ENCODE peak calls at places on chromosomes 4 and X, in five cellular contexts. D is lung, N is BJ, O is KBM-7, S is HT-29. V is an unnamed sample.

GRCh38 chrX:45803383-45803921 is 602.8 kb upstream of the DIPK2B start:
- DNase-seq in N (peak), O (peak), D (no peak), S (no peak), V (no peak)

GRCh38 chr4:25180524-25181131 is 20.4 kb upstream of the SEPSECS start:
- DNase-seq in S (peak), D (peak), O (peak), N (no peak), V (peak)

GRCh38 chrX:97806238-97806637 is 922.5 kb downstream of the RPA4 start:
- DNase-seq in O (no peak), N (no peak), S (no peak), D (no peak), V (no peak)

GRCh38 chr4:141127884-141128283 is 5.4 kb downstream of the RNF150 start:
- DNase-seq in N (no peak), S (no peak), D (no peak), O (no peak), V (no peak)

GRCh38 chr4:126627255-126627654 is 1005.5 kb upstream of the INTU start:
- DNase-seq in D (no peak), O (no peak), N (no peak), S (peak), V (no peak)

GRCh38 chr4:163536101-163536500 is 41.6 kb downstream of the TMA16 start:
- DNase-seq in D (no peak), N (no peak), O (no peak), S (no peak), V (no peak)

GRCh38 chr4:177375372-177375771 is 65.7 kb downstream of the NEIL3 start:
- DNase-seq in S (no peak), D (no peak), O (no peak), N (no peak), V (no peak)

GRCh38 chr4:39975488-39976089 is 2.1 kb downstream of the PDS5A start:
- DNase-seq in S (no peak), O (no peak), N (no peak), D (no peak), V (no peak)

GRCh38 chrX:68355629-68355920 is 77.7 kb downstream of the OPHN1 start:
- DNase-seq in O (no peak), N (no peak), D (no peak), S (peak), V (no peak)

GRCh38 chr4:113447695-113448265 is 313.8 kb downstream of the CAMK2D start:
- DNase-seq in S (no peak), N (no peak), D (no peak), O (no peak), V (no peak)

GRCh38 chr4:13611283-13611842 is 16.2 kb downstream of the BOD1L1 start:
- DNase-seq in O (no peak), N (peak), S (no peak), D (no peak), V (no peak)

GRCh38 chr4:41455215-41455614 is 82.7 kb upstream of the LIMCH1 start:
- DNase-seq in S (no peak), O (no peak), N (no peak), D (no peak), V (no peak)

GRCh38 chr4:67909910-67910905 is 26.4 kb upstream of the TMPRSS11D start:
- DNase-seq in O (peak), N (no peak), S (peak), D (no peak), V (peak)

GRCh38 chr4:33709247-33709646 is 2535.1 kb downstream of the ARAP2 start:
- DNase-seq in N (no peak), D (no peak), O (no peak), S (no peak), V (no peak)

GRCh38 chrX:151970661-151971060 is 3.8 kb downstream of the GABRE start:
- DNase-seq in O (no peak), S (peak), N (peak), D (peak), V (no peak)

GRCh38 chr4:129543299-129543698 is 447.3 kb downstream of the C4orf33 start:
- DNase-seq in N (no peak), D (peak), O (no peak), S (no peak), V (no peak)

V was measured in left kidney.